ENCODE peak calls at places on chromosomes 13 and 19, in ten cellular contexts. R is fibroblast of lung, T is mesothelial cell of epicardium, O is GM10248, L is thoracic aorta, W is GM12865, F is body of pancreas, V is HFF-Myc, Y is uterus, N is RWPE1. X is an unnamed sample.

GRCh38 chr13:72437458-72437857 is 290.0 kb downstream of the MZT1 start:
- DNase-seq in R (peak), T (no peak), O (no peak), L (no peak), W (no peak), F (no peak), V (no peak), Y (no peak), N (no peak), X (no peak)

GRCh38 chr13:32632343-32632910 is 46.2 kb downstream of the PDS5B start:
- DNase-seq in R (no peak), T (no peak), O (no peak), L (no peak), W (no peak), F (no peak), V (no peak), Y (no peak), N (no peak), X (no peak)

GRCh38 chr19:43455321-43456113 is 9.9 kb downstream of the LYPD3 start:
- DNase-seq in R (no peak), T (no peak), O (no peak), L (no peak), W (no peak), F (no peak), V (no peak), Y (no peak), N (no peak), X (no peak)

GRCh38 chr13:33284916-33285315 is 639 bp downstream of the STARD13 start:
- DNase-seq in R (peak), T (no peak), O (no peak), L (no peak), W (no peak), F (no peak), V (no peak), Y (no peak), N (no peak), X (no peak)

GRCh38 chr19:50167314-50167721 is 4.2 kb upstream of the IZUMO2 start:
- DNase-seq in R (no peak), T (peak), O (no peak), L (no peak), W (no peak), F (peak), V (no peak), Y (no peak), N (no peak), X (no peak)

GRCh38 chr13:51797664-51798488 is 6.1 kb downstream of the DHRS12 start:
- DNase-seq in R (peak), T (no peak), O (peak), L (no peak), W (peak), F (peak), V (no peak), Y (peak), N (peak), X (peak)

GRCh38 chr19:10018219-10018618 is 4.9 kb downstream of the RDH8 start:
- DNase-seq in R (peak), T (no peak), O (no peak), L (no peak), W (no peak), F (no peak), V (no peak), Y (no peak), N (peak), X (no peak)

GRCh38 chr19:14479985-14480694 is 5.0 kb upstream of the PTGER1 start:
- DNase-seq in R (peak), T (peak), O (peak), L (no peak), W (peak), F (peak), V (no peak), Y (no peak), N (no peak), X (peak)

GRCh38 chr19:39070888-39071287 is 13.3 kb upstream of the ACP7 start:
- DNase-seq in R (peak), T (no peak), O (no peak), L (no peak), W (no peak), F (no peak), V (no peak), Y (no peak), N (no peak), X (no peak)

GRCh38 chr13:45196622-45197021 is 4.2 kb downstream of the KCTD4 start:
- DNase-seq in R (peak), T (no peak), O (no peak), L (no peak), W (peak), F (no peak), V (no peak), Y (no peak), N (peak), X (no peak)

GRCh38 chr13:104024416-104025170 is 958.4 kb upstream of the SLC10A2 start:
- DNase-seq in R (peak), T (no peak), O (no peak), L (no peak), W (no peak), F (no peak), V (no peak), Y (no peak), N (no peak), X (no peak)

GRCh38 chr13:35164324-35164932 is 222.4 kb downstream of the NBEA start:
- DNase-seq in R (peak), T (no peak), O (peak), L (no peak), W (peak), F (no peak), V (no peak), Y (no peak), N (peak), X (peak)
- TF ChIP-seq CTCF in R (peak), T (peak), O (peak), L (peak), W (peak), F (peak), V (peak), Y (peak), N (peak), X (peak)

DNA sequence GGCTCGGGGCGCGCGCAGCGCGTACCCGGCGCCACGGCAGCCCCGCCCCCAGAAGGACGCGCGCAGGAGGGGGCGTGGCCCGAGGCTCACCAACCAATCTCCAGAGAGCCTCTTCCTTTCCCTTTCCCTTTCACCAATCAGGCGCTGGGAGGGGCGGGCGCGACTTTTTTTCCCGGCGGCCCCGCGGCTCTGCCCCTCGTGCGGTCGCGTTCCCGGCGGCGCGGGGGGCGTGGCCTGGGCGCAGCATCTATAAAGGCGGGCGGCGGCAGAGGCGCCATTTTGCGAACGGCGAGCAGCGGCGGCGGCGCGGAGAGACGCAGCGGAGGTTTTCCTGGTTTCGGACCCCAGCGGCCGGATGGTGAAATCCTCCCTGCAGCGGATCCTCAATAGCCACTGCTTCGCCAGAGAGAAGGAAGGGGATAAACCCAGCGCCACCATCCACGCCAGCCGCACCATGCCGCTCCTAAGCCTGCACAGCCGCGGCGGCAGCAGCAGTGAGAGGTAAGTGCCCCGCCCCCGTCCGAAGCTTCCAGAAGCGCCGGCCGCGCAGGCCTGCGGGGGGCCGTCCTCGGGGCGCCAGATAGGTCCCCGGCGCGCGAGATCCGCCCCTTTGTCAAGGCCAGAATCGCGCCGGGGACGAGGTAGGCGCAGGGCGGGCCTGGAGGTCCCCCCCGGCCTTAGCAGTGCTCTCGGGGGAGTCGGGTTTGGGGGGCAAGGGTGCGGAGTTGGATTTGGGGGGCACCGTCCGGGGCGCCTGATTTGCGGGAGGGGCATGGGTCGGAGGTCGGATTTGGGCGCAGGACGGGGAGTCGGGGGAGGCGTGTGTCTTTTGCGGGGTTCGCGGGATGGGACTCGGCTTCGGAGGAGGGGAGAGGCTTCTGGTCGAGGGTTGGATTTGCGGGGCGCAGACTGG is 12.5 kb downstream of the PEAK3 start:
- DNase-seq in R (peak), T (peak), O (peak), L (peak), W (peak), F (peak), V (peak), Y (peak), N (peak), X (peak)
- TF ChIP-seq CTCF in R (no peak), T (no peak), O (no peak), L (no peak), W (no peak), F (peak), V (no peak), Y (no peak), N (no peak), X (no peak)

GRCh38 chr19:33208904-33209843 is 15.0 kb downstream of the LRP3 start:
- DNase-seq in R (no peak), T (no peak), O (no peak), L (no peak), W (no peak), F (no peak), V (no peak), Y (no peak), N (no peak), X (no peak)
- TF ChIP-seq CTCF in R (peak), T (no peak), O (no peak), L (no peak), W (no peak), F (no peak), V (no peak), Y (no peak), N (no peak), X (no peak)

GRCh38 chr19:3618811-3619630 is 7.6 kb downstream of the CACTIN start:
- DNase-seq in R (no peak), T (no peak), O (no peak), L (no peak), W (no peak), F (no peak), V (no peak), Y (peak), N (no peak), X (no peak)
- TF ChIP-seq CTCF in R (no peak), T (peak), O (no peak), L (no peak), W (no peak), F (no peak), V (no peak), Y (peak), N (peak), X (no peak)

DNA sequence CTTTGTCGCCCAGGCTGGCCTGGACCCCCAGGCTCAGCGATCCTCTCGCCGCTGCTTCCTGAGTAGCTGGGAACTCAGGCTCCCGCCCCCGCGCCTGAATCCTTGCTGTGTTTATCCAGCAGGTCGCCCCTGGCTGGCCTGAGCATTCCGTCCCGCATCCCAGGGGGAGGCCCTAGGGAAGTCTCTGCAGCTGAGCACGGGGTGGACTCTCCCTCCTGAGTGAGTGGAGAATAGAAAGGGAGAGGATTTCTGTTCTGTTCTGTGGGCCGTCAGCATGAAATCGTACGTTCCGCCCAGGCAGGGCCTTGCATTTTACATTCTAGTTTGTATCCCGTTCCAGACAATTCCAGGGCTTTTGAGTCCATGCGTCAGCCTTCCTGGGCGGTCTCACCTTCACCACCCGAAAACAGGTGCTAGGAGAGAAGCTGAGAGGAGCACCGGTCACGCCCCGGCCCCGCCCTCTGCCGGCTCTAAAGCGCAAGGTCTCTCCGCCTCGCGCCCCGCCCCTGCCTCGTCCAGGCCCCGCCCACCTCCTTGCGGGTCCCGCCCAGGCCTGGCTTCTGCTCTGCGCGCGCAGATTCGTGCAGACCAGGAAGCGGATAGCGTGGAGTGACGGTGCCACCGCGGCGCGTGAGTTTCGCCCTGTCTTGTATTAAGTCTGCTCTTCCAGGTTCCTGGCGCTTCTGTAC is at the start of gene ZNF761:
- DNase-seq in R (peak), T (peak), O (peak), L (peak), W (peak), F (peak), V (peak), Y (peak), N (peak), X (peak)
- TF ChIP-seq CTCF in R (peak), T (peak), O (no peak), L (peak), W (no peak), F (peak), V (peak), Y (peak), N (no peak), X (no peak)

GRCh38 chr13:111046590-111047141 is 68.4 kb upstream of the ARHGEF7 start:
- DNase-seq in R (peak), T (no peak), O (peak), L (no peak), W (peak), F (no peak), V (no peak), Y (no peak), N (no peak), X (peak)
- TF ChIP-seq CTCF in R (peak), T (no peak), O (peak), L (no peak), W (peak), F (no peak), V (peak), Y (no peak), N (no peak), X (peak)

GRCh38 chr19:28727133-28727834 is 485.7 kb downstream of the UQCRFS1 start:
- DNase-seq in R (peak), T (no peak), O (peak), L (no peak), W (no peak), F (peak), V (no peak), Y (no peak), N (peak), X (no peak)
- TF ChIP-seq CTCF in R (no peak), T (no peak), O (no peak), L (no peak), W (no peak), F (no peak), V (peak), Y (no peak), N (no peak), X (no peak)

X was measured in GM13976.